ENCODE peak calls at places on chromosomes 6 and 20, in seven cellular contexts. U, Z, R, S, V, T and F are unnamed samples.
A peak's percentile ranks its signal among the peaks of the same experiment; 100 is the strongest.

GRCh38 chr6:40164345-40164755 is 230.1 kb upstream of the MOCS1 start:
- DNase-seq in Z (peak; percentile 13), V (no peak), U (no peak), S (no peak), T (peak; percentile 15), R (peak; percentile 87), F (peak; percentile 64)

GRCh38 chr6:16391451-16391912 is 153.1 kb downstream of the GMPR start:
- DNase-seq in V (no peak), Z (no peak), U (no peak), R (no peak), T (no peak), S (no peak), F (no peak)

GRCh38 chr6:148825492-148825891 is 78.7 kb downstream of the UST start:
- DNase-seq in U (no peak), V (no peak), Z (no peak), S (no peak), T (no peak), R (no peak), F (no peak)

GRCh38 chr6:109458774-109459531 is 3.4 kb upstream of the MICAL1 start:
- DNase-seq in R (no peak), U (no peak), Z (no peak), V (no peak), T (no peak), S (no peak), F (peak; percentile 58)

GRCh38 chr6:139184050-139184826 is 49.4 kb downstream of the HECA start:
- DNase-seq in R (no peak), T (no peak), V (no peak), U (no peak), Z (no peak), S (no peak), F (no peak)

GRCh38 chr20:60271597-60271996 is 313.4 kb downstream of the CDH26 start:
- DNase-seq in U (no peak), S (no peak), Z (no peak), T (no peak), V (no peak), R (no peak), F (peak; percentile 67)

GRCh38 chr6:73240730-73241129 is 15.4 kb upstream of the KHDC1L start:
- DNase-seq in R (no peak), V (no peak), Z (no peak), U (no peak), T (no peak), S (no peak), F (no peak)

GRCh38 chr20:60984666-60985065 is 267.4 kb upstream of the CDH4 start:
- DNase-seq in T (no peak), Z (no peak), R (no peak), U (no peak), S (no peak), V (no peak), F (no peak)

GRCh38 chr20:49259284-49259683 is 18.6 kb downstream of the ZNFX1 start:
- DNase-seq in U (no peak), S (no peak), V (no peak), Z (no peak), R (no peak), T (no peak), F (no peak)

GRCh38 chr6:40262363-40262762 is 324.8 kb downstream of the LRFN2 start:
- DNase-seq in R (no peak), T (no peak), V (no peak), S (no peak), U (no peak), Z (no peak), F (peak; percentile 25)

GRCh38 chr20:263701-264100 is 6.2 kb downstream of the DEFB132 start:
- DNase-seq in R (no peak), V (no peak), Z (no peak), U (no peak), T (no peak), S (no peak), F (no peak)

GRCh38 chr6:137291441-137291840 is 72.3 kb upstream of the IFNGR1 start:
- DNase-seq in U (no peak), T (no peak), Z (no peak), S (no peak), V (no peak), R (peak; percentile 52), F (no peak)

GRCh38 chr20:45052698-45053440 is 48.1 kb downstream of the KCNS1 start:
- DNase-seq in R (no peak), T (no peak), V (no peak), U (no peak), Z (no peak), S (no peak), F (no peak)

GRCh38 chr20:57663241-57663640 is 43.0 kb upstream of the ZBP1 start:
- DNase-seq in T (peak; percentile 16), R (no peak), S (peak; percentile 55), U (peak; percentile 60), Z (peak; percentile 13), V (no peak), F (peak; percentile 43)

GRCh38 chr6:13519839-13520238 is 32.4 kb upstream of the GFOD1 start:
- DNase-seq in U (no peak), S (no peak), T (no peak), R (no peak), V (no peak), Z (no peak), F (no peak)

GRCh38 chr6:37182736-37183590 is 13.0 kb downstream of the PIM1 start:
- DNase-seq in S (peak; percentile 87), V (no peak), U (no peak), Z (no peak), R (no peak), T (no peak), F (no peak)

GRCh38 chr6:3822747-3823445 is 26.3 kb upstream of the FAM50B start:
- DNase-seq in S (no peak), Z (no peak), R (peak; percentile 59), T (no peak), U (no peak), V (no peak), F (no peak)

GRCh38 chr6:149897855-149898744 is at the start of gene RAET1E:
- DNase-seq in T (no peak), U (peak; percentile 47), S (no peak), V (no peak), Z (no peak), R (no peak), F (peak; percentile 42)

GRCh38 chr20:44896583-44896982 is 11.1 kb downstream of the YWHAB start:
- DNase-seq in R (no peak), V (no peak), S (no peak), Z (no peak), U (no peak), T (no peak), F (no peak)

GRCh38 chr20:6836821-6837374 is 69.4 kb downstream of the BMP2 start:
- DNase-seq in R (no peak), T (no peak), V (no peak), Z (no peak), U (no peak), S (no peak), F (no peak)

GRCh38 chr6:90436403-90436802 is 139.8 kb upstream of the BACH2 start:
- DNase-seq in U (no peak), T (no peak), Z (no peak), S (no peak), V (no peak), R (no peak), F (no peak)

GRCh38 chr6:149246691-149247384 is 70.7 kb upstream of the TAB2 start:
- DNase-seq in R (no peak), U (no peak), Z (no peak), T (no peak), V (no peak), S (peak; percentile 86), F (no peak)

GRCh38 chr6:82553863-82554531 is 190.4 kb downstream of the TPBG start:
- DNase-seq in T (no peak), S (no peak), R (no peak), Z (no peak), V (no peak), U (no peak), F (no peak)

GRCh38 chr6:165937564-165938358 is 229.9 kb downstream of the TBXT start:
- DNase-seq in U (no peak), Z (no peak), S (no peak), T (no peak), R (no peak), V (no peak), F (no peak)

DNA sequence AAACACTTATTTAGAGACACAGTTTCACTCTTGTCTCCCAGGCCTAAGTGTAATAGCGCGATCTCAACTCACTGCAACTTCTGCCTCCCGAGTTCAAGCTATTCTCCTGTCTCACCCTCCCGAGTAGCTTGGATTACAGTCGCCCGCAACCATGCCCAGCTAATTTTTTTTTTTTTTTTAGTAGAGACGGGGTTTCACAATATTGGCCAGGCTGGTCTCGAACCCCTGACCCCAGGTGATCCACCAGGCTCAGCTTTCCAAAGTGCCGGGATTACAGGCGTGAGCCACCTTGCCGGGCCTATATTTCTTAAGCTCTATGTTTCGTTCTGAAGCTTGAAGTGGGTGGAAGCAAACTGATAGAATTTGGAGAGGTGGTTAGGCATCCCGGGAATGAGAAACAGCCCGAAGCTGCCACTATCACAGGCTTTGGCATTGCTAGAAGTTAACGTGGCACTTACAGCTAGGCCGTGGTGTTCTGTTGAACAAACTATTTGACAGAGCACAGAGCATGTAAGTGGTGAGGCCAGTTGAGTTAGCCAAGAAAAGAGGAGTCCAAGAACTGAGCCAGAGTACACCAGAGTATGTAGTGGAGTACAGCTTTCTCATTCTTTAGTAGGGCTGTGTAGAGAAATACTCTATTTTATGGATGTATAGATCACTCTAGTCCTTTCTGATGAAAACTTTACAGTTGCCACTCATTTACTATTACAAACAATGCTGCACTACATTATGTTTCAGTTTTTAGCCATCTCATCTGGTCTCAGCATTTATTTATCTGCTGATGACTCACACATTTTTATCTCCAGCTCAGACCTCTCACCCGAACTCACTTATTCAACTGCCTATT is 62.0 kb upstream of the HFE start:
- DNase-seq in S (no peak), Z (no peak), U (no peak), V (no peak), T (no peak), R (no peak), F (peak; percentile 66)
- H3K4me1 ChIP-seq in S (peaks cover 21% of the 10 kb centered on the region), Z (no peaks in the 10 kb centered on the region), U (no peaks in the 10 kb centered on the region), V (peaks cover 2% of the 10 kb centered on the region), T (peaks cover 4% of the 10 kb centered on the region), R (peaks cover 4% of the 10 kb centered on the region), F (peaks cover 26% of the 10 kb centered on the region)

GRCh38 chr20:15911557-15911956 is 661.7 kb downstream of the KIF16B start:
- DNase-seq in T (no peak), V (no peak), U (no peak), S (no peak), Z (no peak), R (no peak), F (no peak)
- H3K36me3 ChIP-seq in T (no peaks in the 10 kb centered on the region), V (no peaks in the 10 kb centered on the region), U (no peaks in the 10 kb centered on the region), S (no peaks in the 10 kb centered on the region), Z (no peaks in the 10 kb centered on the region), R (no peaks in the 10 kb centered on the region), F (no peaks in the 10 kb centered on the region)

DNA sequence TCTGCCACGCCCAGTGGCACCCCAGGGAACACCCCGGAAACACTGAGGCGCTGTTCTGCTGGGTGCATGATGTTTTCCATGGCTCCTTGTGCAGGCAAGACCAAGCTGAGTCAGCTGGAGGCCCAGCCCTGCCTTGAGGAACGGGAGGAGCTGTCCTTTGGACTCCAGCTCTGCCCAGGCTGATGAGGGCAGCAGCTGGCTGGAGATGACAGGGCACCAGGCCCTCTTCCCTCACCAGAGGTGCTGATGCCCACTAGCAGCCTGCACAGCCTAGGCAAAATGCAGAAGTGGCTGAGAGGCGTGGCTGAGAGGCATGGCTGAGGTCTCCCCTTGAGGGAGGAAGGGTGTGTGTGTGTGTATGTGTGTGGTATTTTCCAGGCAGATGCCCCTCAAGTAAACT is 2.4 kb downstream of the C6orf132 start:
- DNase-seq in U (no peak), T (no peak), Z (no peak), V (no peak), R (no peak), S (peak; percentile 78), F (no peak)
- H3K4me1 ChIP-seq in U (no peaks in the 10 kb centered on the region), T (peaks cover 5% of the 10 kb centered on the region), Z (no peaks in the 10 kb centered on the region), V (peaks cover 15% of the 10 kb centered on the region), R (peaks cover 9% of the 10 kb centered on the region), S (no peaks in the 10 kb centered on the region), F (peaks cover 27% of the 10 kb centered on the region)

GRCh38 chr6:152313542-152314482 is 323.4 kb downstream of the SYNE1 start:
- DNase-seq in T (no peak), U (no peak), Z (no peak), V (no peak), R (no peak), S (no peak), F (peak; percentile 83)
- H3K36me3 ChIP-seq in T (no peaks in the 10 kb centered on the region), U (peaks cover 8% of the 10 kb centered on the region), Z (no peaks in the 10 kb centered on the region), V (no peaks in the 10 kb centered on the region), R (no peaks in the 10 kb centered on the region), S (peaks cover 45% of the 10 kb centered on the region), F (no peaks in the 10 kb centered on the region)